ENCODE peak calls at places on chromosomes 3 and 15, in five cellular contexts. F is IMR-90, A is H1, D is mesenchymal stem cell, T is neuronal stem cell. Q is an unnamed sample.

GRCh38 chr3:179733797-179734196 is 81.0 kb downstream of the USP13 start:
- DNase-seq in F (no peak), A (no peak), D (no peak), T (no peak), Q (no peak)

GRCh38 chr3:44584646-44585501 is at the start of gene ZNF660:
- DNase-seq in F (peak; percentile 67), A (peak; percentile 84), D (peak; percentile 89), T (peak; percentile 90), Q (peak; percentile 93)

GRCh38 chr3:15804553-15805095 is 6.8 kb upstream of the ANKRD28 start:
- DNase-seq in F (no peak), A (no peak), D (no peak), T (no peak), Q (no peak)

GRCh38 chr3:128076783-128077624 is 24.8 kb downstream of the SEC61A1 start:
- DNase-seq in F (no peak), A (no peak), D (peak; percentile 39), T (no peak), Q (no peak)

GRCh38 chr3:8319935-8320634 is 181.5 kb upstream of the LMCD1 start:
- DNase-seq in F (peak; percentile 77), A (no peak), D (peak; percentile 35), T (no peak), Q (no peak)

GRCh38 chr3:141929341-141929995 is 53.0 kb downstream of the ATP1B3 start:
- DNase-seq in F (no peak), A (peak; percentile 42), D (no peak), T (no peak), Q (no peak)

GRCh38 chr3:184344579-184345350 is 7.4 kb downstream of the FAM131A start:
- DNase-seq in F (no peak), A (no peak), D (no peak), T (no peak), Q (no peak)

GRCh38 chr3:24494616-24495333 is at the start of gene THRB:
- DNase-seq in F (no peak), A (peak; percentile 82), D (peak; percentile 76), T (peak; percentile 63), Q (peak; percentile 81)

GRCh38 chr3:8443829-8444791 is 57.5 kb upstream of the LMCD1 start:
- DNase-seq in F (peak; percentile 99), A (peak; percentile 55), D (peak; percentile 100), T (peak; percentile 70), Q (peak; percentile 81)

GRCh38 chr3:89289791-89290190 is 182.4 kb downstream of the EPHA3 start:
- DNase-seq in F (no peak), A (no peak), D (no peak), T (no peak), Q (no peak)

GRCh38 chr15:52080031-52080430 is 32.5 kb downstream of the BCL2L10 start:
- DNase-seq in F (no peak), A (no peak), D (no peak), T (no peak), Q (no peak)

GRCh38 chr15:65558336-65558735 is 28.1 kb downstream of the HACD3 start:
- DNase-seq in F (peak; percentile 86), A (no peak), D (peak; percentile 17), T (no peak), Q (no peak)

GRCh38 chr3:37667359-37667758 is 194.3 kb upstream of the CTDSPL start:
- DNase-seq in F (no peak), A (no peak), D (no peak), T (no peak), Q (no peak)

GRCh38 chr15:99324082-99324620 is 72.9 kb downstream of the LRRC28 start:
- DNase-seq in F (peak; percentile 83), A (no peak), D (peak; percentile 71), T (no peak), Q (no peak)

GRCh38 chr15:35519536-35520149 is 26.3 kb downstream of the DPH6 start:
- DNase-seq in F (peak; percentile 64), A (no peak), D (peak; percentile 74), T (peak; percentile 41), Q (no peak)

GRCh38 chr3:181558870-181559269 is 152.9 kb upstream of the SOX2 start:
- DNase-seq in F (no peak), A (no peak), D (no peak), T (no peak), Q (no peak)

GRCh38 chr3:152243301-152243711 is 25.4 kb upstream of the MBNL1 start:
- DNase-seq in F (no peak), A (no peak), D (no peak), T (no peak), Q (no peak)

GRCh38 chr3:52240059-52240885 is 1.3 kb upstream of the TWF2 start:
- DNase-seq in F (peak; percentile 98), A (no peak), D (peak; percentile 98), T (no peak), Q (peak; percentile 61)

GRCh38 chr3:54243262-54243931 is 121.0 kb downstream of the CACNA2D3 start:
- DNase-seq in F (no peak), A (no peak), D (no peak), T (no peak), Q (no peak)

GRCh38 chr15:51132384-51133139 is 37.9 kb upstream of the TNFAIP8L3 start:
- DNase-seq in F (peak; percentile 96), A (peak; percentile 72), D (peak; percentile 88), T (peak; percentile 35), Q (peak; percentile 50)

GRCh38 chr15:92047900-92048299 is 194.4 kb downstream of the SLCO3A1 start:
- DNase-seq in F (no peak), A (no peak), D (no peak), T (no peak), Q (no peak)

DNA sequence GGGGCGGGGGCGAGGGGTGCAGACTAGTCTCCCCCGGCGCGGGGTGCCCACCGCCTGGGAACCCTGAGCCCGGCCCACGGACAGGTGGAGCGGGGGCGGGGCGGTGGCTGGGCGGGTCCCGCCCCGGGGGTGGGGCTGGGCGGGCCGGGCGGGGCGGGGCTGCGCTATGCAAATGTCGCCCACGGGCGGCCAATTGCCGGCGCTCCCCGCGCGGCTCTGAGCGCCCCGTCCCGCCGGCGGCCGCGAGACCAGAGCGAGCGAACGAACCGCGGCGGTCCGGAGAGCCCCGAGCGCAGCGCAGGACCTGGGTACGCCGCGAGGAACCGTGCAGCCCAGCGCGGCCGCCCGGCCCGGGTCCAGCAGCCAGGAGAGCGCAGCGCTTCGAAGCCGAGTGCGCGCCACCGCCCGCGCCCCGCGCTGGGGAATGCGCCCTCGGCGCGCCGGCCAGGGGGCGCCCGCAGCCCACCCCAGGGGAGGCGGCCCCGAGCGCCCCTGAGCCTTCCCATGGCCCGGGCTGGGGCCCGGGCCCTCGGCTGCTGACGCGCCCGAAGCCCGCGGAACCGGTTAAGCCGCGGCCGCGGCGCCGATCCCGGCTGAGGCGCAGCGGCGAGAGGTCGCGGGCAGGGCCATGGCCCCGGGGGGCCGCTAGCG is at the start of gene SEMA3F:
- DNase-seq in F (peak; percentile 56), A (peak; percentile 83), D (peak; percentile 74), T (peak; percentile 76), Q (peak; percentile 68)
- H2BK120ac ChIP-seq in F (peak within 1 kb of the TSS; percentile 8), A (no peak within 1 kb of the TSS), D (no peak within 1 kb of the TSS), T (no peak within 1 kb of the TSS), Q (no peak within 1 kb of the TSS)

DNA sequence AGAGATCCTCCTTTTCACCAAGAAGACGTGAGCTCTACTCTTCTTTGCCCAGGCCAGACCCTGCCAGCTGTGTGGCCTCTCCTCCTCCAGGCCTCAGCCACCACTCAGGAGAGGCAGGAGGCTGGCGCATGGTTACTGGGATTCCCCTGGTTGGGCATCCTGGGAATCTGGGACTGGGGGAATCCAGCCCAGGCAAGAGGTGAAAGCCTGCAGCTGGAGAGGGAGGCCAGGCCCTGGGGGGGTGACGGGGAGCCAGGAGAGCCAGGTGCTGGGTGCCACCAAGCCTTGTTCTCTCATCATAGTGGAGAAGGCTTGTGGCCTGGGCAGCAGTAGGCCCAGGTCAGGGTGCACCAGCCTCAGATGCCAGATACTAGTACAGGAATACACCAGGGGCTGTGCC is 6.2 kb downstream of the CCDC9B start:
- DNase-seq in F (no peak), A (no peak), D (no peak), T (no peak), Q (no peak)
- H2BK120ac ChIP-seq in F (peak overlapping the region; percentile 66), A (no peak overlapping the region), D (peak overlapping the region; percentile 94), T (no peak overlapping the region), Q (no peak overlapping the region)

GRCh38 chr3:4841783-4842440 is 137.3 kb upstream of the BHLHE40 start:
- DNase-seq in F (peak; percentile 89), A (no peak), D (peak; percentile 81), T (no peak), Q (no peak)
- H2BK120ac ChIP-seq in F (peak overlapping the region; percentile 52), A (no peak overlapping the region), D (no peak overlapping the region), T (no peak overlapping the region), Q (no peak overlapping the region)

DNA sequence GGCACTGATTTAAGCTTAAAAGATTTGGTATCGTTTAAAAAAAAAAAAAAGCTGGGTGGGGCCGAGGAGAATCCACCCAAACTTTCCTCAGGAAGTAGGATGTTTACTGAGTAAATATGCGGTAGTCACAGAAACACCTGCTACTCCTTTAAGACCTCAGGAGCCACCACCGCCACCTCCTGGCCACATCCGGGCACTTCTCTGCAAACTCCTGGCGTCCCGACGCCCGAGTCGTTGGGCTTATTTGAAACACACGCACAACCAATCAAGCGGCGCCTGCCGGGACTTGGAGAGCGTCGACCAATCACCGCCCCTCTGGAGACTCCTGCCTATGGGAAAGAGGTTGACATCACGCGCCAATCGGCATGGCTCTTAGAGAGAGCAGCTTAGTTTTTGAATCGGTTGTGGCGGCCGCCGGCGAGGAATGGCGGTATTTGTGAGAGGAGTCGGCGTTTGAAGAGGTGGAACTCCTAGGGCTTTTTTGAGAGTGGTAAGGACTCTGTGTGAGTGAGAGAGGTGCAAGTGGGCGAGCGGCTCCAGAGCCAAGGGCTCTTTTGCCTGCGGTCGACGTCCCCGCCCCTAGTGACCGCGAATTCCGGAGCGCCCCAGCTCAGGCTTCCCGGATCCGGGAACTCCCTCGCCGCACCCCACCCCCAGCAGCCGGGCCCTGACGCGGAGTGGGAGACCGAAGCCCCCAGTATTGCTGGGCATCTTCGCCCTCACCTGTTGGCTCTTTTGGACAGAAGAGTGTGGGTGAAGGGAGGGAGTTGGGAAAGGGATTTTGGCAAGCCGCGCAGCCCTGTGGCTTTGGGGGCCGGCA is at the start of gene ECT2:
- DNase-seq in F (peak; percentile 100), A (peak; percentile 96), D (peak; percentile 100), T (peak; percentile 98), Q (peak; percentile 100)
- H2BK120ac ChIP-seq in F (peak within 1 kb of the TSS; percentile 88), A (no peak within 1 kb of the TSS), D (peak within 1 kb of the TSS; percentile 61), T (no peak within 1 kb of the TSS), Q (peak within 1 kb of the TSS; percentile 97)

Q was measured in H9.